ENCODE peak calls at places on chromosomes 7 and 10, in seven cellular contexts. One of them, this sample, is unnamed.

GRCh38 chr7:151248191-151249033 is at the start of gene SMARCD3:
- DNase-seq in sigmoid colon: peak
- DNase-seq in suprapubic skin: peak
- DNase-seq in SK-N-SH: peak
- DNase-seq in A549: peak
- DNase-seq in H1: peak
- DNase-seq in ovary: peak
- DNase-seq in this sample: no peak

GRCh38 chr7:85595639-85596268 is 408.9 kb upstream of the SEMA3D start:
- DNase-seq in A549: no peak
- DNase-seq in suprapubic skin: no peak
- DNase-seq in ovary: no peak
- DNase-seq in SK-N-SH: no peak
- DNase-seq in H1: no peak
- DNase-seq in sigmoid colon: no peak
- DNase-seq in this sample: no peak

GRCh38 chr7:964401-965231 is 10.1 kb upstream of the ADAP1 start:
- DNase-seq in suprapubic skin: peak
- DNase-seq in A549: peak
- DNase-seq in ovary: peak
- DNase-seq in SK-N-SH: peak
- DNase-seq in H1: no peak
- DNase-seq in sigmoid colon: peak
- DNase-seq in this sample: peak

GRCh38 chr7:132508724-132509348 is 67.4 kb downstream of the PLXNA4 start:
- DNase-seq in A549: no peak
- DNase-seq in H1: no peak
- DNase-seq in SK-N-SH: peak
- DNase-seq in ovary: no peak
- DNase-seq in sigmoid colon: no peak
- DNase-seq in suprapubic skin: no peak
- DNase-seq in this sample: no peak

GRCh38 chr7:149819141-149819960 is 18.8 kb upstream of the ZNF862 start:
- DNase-seq in suprapubic skin: no peak
- DNase-seq in H1: no peak
- DNase-seq in A549: no peak
- DNase-seq in SK-N-SH: no peak
- DNase-seq in sigmoid colon: no peak
- DNase-seq in ovary: no peak
- DNase-seq in this sample: no peak

GRCh38 chr10:68224810-68225209 is 7.1 kb downstream of the ATOH7 start:
- DNase-seq in H1: no peak
- DNase-seq in sigmoid colon: no peak
- DNase-seq in SK-N-SH: no peak
- DNase-seq in ovary: no peak
- DNase-seq in suprapubic skin: no peak
- DNase-seq in A549: no peak
- DNase-seq in this sample: no peak

GRCh38 chr10:78405231-78405630 is 371.6 kb downstream of the RPS24 start:
- DNase-seq in A549: no peak
- DNase-seq in SK-N-SH: no peak
- DNase-seq in suprapubic skin: no peak
- DNase-seq in H1: no peak
- DNase-seq in ovary: no peak
- DNase-seq in sigmoid colon: peak
- DNase-seq in this sample: no peak

GRCh38 chr7:104878577-104878976 is 135.4 kb upstream of the KMT2E start:
- DNase-seq in SK-N-SH: no peak
- DNase-seq in A549: no peak
- DNase-seq in H1: no peak
- DNase-seq in ovary: no peak
- DNase-seq in sigmoid colon: no peak
- DNase-seq in suprapubic skin: no peak
- DNase-seq in this sample: no peak

GRCh38 chr10:79298403-79299244 is 48.6 kb upstream of the PPIF start:
- DNase-seq in SK-N-SH: no peak
- DNase-seq in ovary: peak
- DNase-seq in A549: peak
- DNase-seq in sigmoid colon: peak
- DNase-seq in suprapubic skin: no peak
- DNase-seq in H1: no peak
- DNase-seq in this sample: peak

GRCh38 chr7:1210321-1210978 is 22.2 kb upstream of the UNCX start:
- DNase-seq in SK-N-SH: peak
- DNase-seq in sigmoid colon: no peak
- DNase-seq in ovary: no peak
- DNase-seq in A549: no peak
- DNase-seq in H1: no peak
- DNase-seq in suprapubic skin: no peak
- DNase-seq in this sample: no peak

GRCh38 chr7:12570148-12570528 is 382 bp upstream of the SCIN start:
- DNase-seq in sigmoid colon: no peak
- DNase-seq in A549: no peak
- DNase-seq in SK-N-SH: peak
- DNase-seq in ovary: no peak
- DNase-seq in H1: no peak
- DNase-seq in suprapubic skin: no peak
- DNase-seq in this sample: no peak

GRCh38 chr10:6351540-6351939 is 148.8 kb downstream of the PFKFB3 start:
- DNase-seq in suprapubic skin: no peak
- DNase-seq in H1: no peak
- DNase-seq in ovary: no peak
- DNase-seq in sigmoid colon: no peak
- DNase-seq in SK-N-SH: no peak
- DNase-seq in A549: peak
- DNase-seq in this sample: no peak

GRCh38 chr7:94909023-94909466 is 1.7 kb downstream of the PPP1R9A start:
- DNase-seq in A549: peak
- DNase-seq in ovary: no peak
- DNase-seq in H1: no peak
- DNase-seq in SK-N-SH: peak
- DNase-seq in suprapubic skin: no peak
- DNase-seq in sigmoid colon: no peak
- DNase-seq in this sample: no peak

GRCh38 chr7:94907420-94908203 is at the start of gene PPP1R9A:
- DNase-seq in H1: peak
- DNase-seq in sigmoid colon: peak
- DNase-seq in suprapubic skin: no peak
- DNase-seq in SK-N-SH: peak
- DNase-seq in ovary: peak
- DNase-seq in A549: peak
- DNase-seq in this sample: no peak

GRCh38 chr7:94906035-94906796 is 1.2 kb upstream of the PPP1R9A start:
- DNase-seq in sigmoid colon: no peak
- DNase-seq in SK-N-SH: no peak
- DNase-seq in suprapubic skin: no peak
- DNase-seq in A549: no peak
- DNase-seq in ovary: no peak
- DNase-seq in H1: no peak
- DNase-seq in this sample: no peak

GRCh38 chr7:94908204-94909022 is 1.0 kb downstream of the PPP1R9A start:
- DNase-seq in H1: peak
- DNase-seq in ovary: peak
- DNase-seq in suprapubic skin: peak
- DNase-seq in sigmoid colon: peak
- DNase-seq in SK-N-SH: peak
- DNase-seq in A549: peak
- DNase-seq in this sample: peak

GRCh38 chr7:94907026-94907419 is 371 bp upstream of the PPP1R9A start:
- DNase-seq in H1: no peak
- DNase-seq in A549: peak
- DNase-seq in sigmoid colon: peak
- DNase-seq in SK-N-SH: no peak
- DNase-seq in ovary: no peak
- DNase-seq in suprapubic skin: no peak
- DNase-seq in this sample: no peak
- H3K4me3 ChIP-seq in H1: peak
- H3K4me3 ChIP-seq in A549: peak
- H3K4me3 ChIP-seq in sigmoid colon: peak
- H3K4me3 ChIP-seq in SK-N-SH: peak
- H3K4me3 ChIP-seq in ovary: no peak
- H3K4me3 ChIP-seq in suprapubic skin: peak
- H3K4me3 ChIP-seq in this sample: peak

DNA sequence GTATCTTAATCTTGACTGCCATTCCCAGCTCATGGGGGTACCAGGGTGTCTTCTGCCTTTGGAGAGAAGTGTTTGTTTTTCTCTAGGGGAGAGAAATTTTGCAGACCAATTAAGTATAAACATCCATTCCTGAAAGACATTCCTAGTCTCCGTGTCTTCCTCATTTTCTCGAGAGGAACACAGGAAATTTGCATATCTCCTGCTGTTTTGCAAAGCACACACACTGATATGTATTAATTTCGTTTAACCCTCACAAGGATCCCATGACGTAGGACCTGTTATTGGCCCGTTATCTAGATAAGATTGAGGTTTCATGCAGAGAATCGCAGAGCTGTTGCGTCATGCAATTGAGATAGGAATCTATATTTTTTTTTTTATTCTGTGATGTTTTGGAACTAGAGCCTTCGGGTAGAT is 944 bp downstream of the RHBDD2 start:
- DNase-seq in SK-N-SH: peak
- DNase-seq in A549: no peak
- DNase-seq in suprapubic skin: no peak
- DNase-seq in ovary: no peak
- DNase-seq in H1: no peak
- DNase-seq in sigmoid colon: no peak
- DNase-seq in this sample: no peak
- TF ChIP-seq EP300 in SK-N-SH: peak
- TF ChIP-seq EP300 in A549: no peak
- TF ChIP-seq EP300 in suprapubic skin: no peak
- TF ChIP-seq EP300 in ovary: no peak
- TF ChIP-seq EP300 in H1: no peak
- TF ChIP-seq EP300 in sigmoid colon: no peak
- TF ChIP-seq EP300 in this sample: no peak

GRCh38 chr10:101120884-101121660 is 10.0 kb upstream of the TLX1 start:
- DNase-seq in SK-N-SH: peak
- DNase-seq in sigmoid colon: no peak
- DNase-seq in A549: no peak
- DNase-seq in H1: no peak
- DNase-seq in suprapubic skin: no peak
- DNase-seq in ovary: no peak
- DNase-seq in this sample: no peak

GRCh38 chr10:101121661-101122045 is 9.4 kb upstream of the TLX1 start:
- DNase-seq in H1: no peak
- DNase-seq in suprapubic skin: no peak
- DNase-seq in ovary: no peak
- DNase-seq in A549: no peak
- DNase-seq in sigmoid colon: no peak
- DNase-seq in SK-N-SH: peak
- DNase-seq in this sample: no peak

GRCh38 chr10:101118031-101118430 is 13.1 kb upstream of the TLX1 start:
- DNase-seq in sigmoid colon: no peak
- DNase-seq in ovary: no peak
- DNase-seq in H1: no peak
- DNase-seq in suprapubic skin: no peak
- DNase-seq in A549: no peak
- DNase-seq in SK-N-SH: no peak
- DNase-seq in this sample: no peak

GRCh38 chr10:101122270-101123084 is 8.6 kb upstream of the TLX1 start:
- DNase-seq in SK-N-SH: peak
- DNase-seq in A549: no peak
- DNase-seq in H1: no peak
- DNase-seq in suprapubic skin: no peak
- DNase-seq in sigmoid colon: no peak
- DNase-seq in ovary: no peak
- DNase-seq in this sample: no peak

DNA sequence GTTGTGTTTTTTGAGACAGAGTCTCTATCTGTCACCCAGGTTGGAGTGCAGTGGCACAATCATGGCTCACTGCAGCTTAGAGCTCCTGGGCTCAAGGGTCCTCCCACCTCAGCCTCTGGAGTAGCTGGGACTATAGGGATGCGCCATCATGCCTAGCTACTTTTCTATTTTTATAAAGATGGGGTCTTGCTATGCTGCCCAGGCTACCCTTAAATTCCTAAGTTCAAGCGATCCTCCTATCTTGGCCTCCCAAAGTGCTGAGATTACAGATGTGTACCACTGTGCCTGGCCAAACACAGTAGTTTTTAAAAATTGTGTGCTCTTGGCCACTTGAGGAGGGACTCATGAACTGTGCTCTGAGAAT is 10.6 kb upstream of the TLX1 start:
- DNase-seq in H1: no peak
- DNase-seq in SK-N-SH: no peak
- DNase-seq in sigmoid colon: no peak
- DNase-seq in ovary: no peak
- DNase-seq in A549: no peak
- DNase-seq in suprapubic skin: no peak
- DNase-seq in this sample: no peak
- H3K4me3 ChIP-seq in H1: no peak
- H3K4me3 ChIP-seq in SK-N-SH: no peak
- H3K4me3 ChIP-seq in sigmoid colon: peak
- H3K4me3 ChIP-seq in ovary: no peak
- H3K4me3 ChIP-seq in A549: no peak
- H3K4me3 ChIP-seq in suprapubic skin: peak
- H3K4me3 ChIP-seq in this sample: no peak

GRCh38 chr10:71001470-71001869 is 113.1 kb upstream of the PCBD1 start:
- DNase-seq in SK-N-SH: no peak
- DNase-seq in suprapubic skin: no peak
- DNase-seq in H1: no peak
- DNase-seq in ovary: no peak
- DNase-seq in A549: peak
- DNase-seq in sigmoid colon: no peak
- DNase-seq in this sample: no peak
- TF ChIP-seq EP300 in SK-N-SH: no peak
- TF ChIP-seq EP300 in suprapubic skin: no peak
- TF ChIP-seq EP300 in H1: no peak
- TF ChIP-seq EP300 in ovary: no peak
- TF ChIP-seq EP300 in A549: no peak
- TF ChIP-seq EP300 in sigmoid colon: no peak
- TF ChIP-seq EP300 in this sample: no peak

GRCh38 chr10:89338717-89339116 is 10.9 kb downstream of the IFIT3 start:
- DNase-seq in sigmoid colon: no peak
- DNase-seq in ovary: no peak
- DNase-seq in suprapubic skin: no peak
- DNase-seq in H1: no peak
- DNase-seq in A549: no peak
- DNase-seq in SK-N-SH: no peak
- DNase-seq in this sample: no peak

GRCh38 chr10:89341136-89341535 is 13.3 kb downstream of the IFIT3 start:
- DNase-seq in suprapubic skin: no peak
- DNase-seq in ovary: no peak
- DNase-seq in sigmoid colon: no peak
- DNase-seq in H1: no peak
- DNase-seq in A549: no peak
- DNase-seq in SK-N-SH: no peak
- DNase-seq in this sample: no peak

GRCh38 chr10:89339860-89340259 is 12.1 kb downstream of the IFIT3 start:
- DNase-seq in sigmoid colon: no peak
- DNase-seq in ovary: no peak
- DNase-seq in SK-N-SH: no peak
- DNase-seq in suprapubic skin: no peak
- DNase-seq in H1: no peak
- DNase-seq in A549: no peak
- DNase-seq in this sample: no peak

GRCh38 chr10:89346264-89346971 is 18.6 kb downstream of the IFIT3 start:
- DNase-seq in sigmoid colon: no peak
- DNase-seq in suprapubic skin: no peak
- DNase-seq in H1: no peak
- DNase-seq in SK-N-SH: no peak
- DNase-seq in ovary: no peak
- DNase-seq in A549: peak
- DNase-seq in this sample: peak

GRCh38 chr10:89342219-89342966 is 14.6 kb downstream of the IFIT3 start:
- DNase-seq in sigmoid colon: peak
- DNase-seq in suprapubic skin: peak
- DNase-seq in SK-N-SH: peak
- DNase-seq in H1: no peak
- DNase-seq in A549: peak
- DNase-seq in ovary: peak
- DNase-seq in this sample: peak
- H3K4me3 ChIP-seq in sigmoid colon: no peak
- H3K4me3 ChIP-seq in suprapubic skin: no peak
- H3K4me3 ChIP-seq in SK-N-SH: peak
- H3K4me3 ChIP-seq in H1: no peak
- H3K4me3 ChIP-seq in A549: peak
- H3K4me3 ChIP-seq in ovary: no peak
- H3K4me3 ChIP-seq in this sample: no peak